ENCODE peak calls at places on chromosome 12, in nine cellular contexts. F is tibial nerve; U is choroid plexus epithelial cell; J is A549; B is kidney epithelial cell; O is CD8-positive, alpha-beta memory T cell; Q is OCI-LY7; H is body of pancreas; Z is gastrocnemius medialis. R is an unnamed sample.

GRCh38 chr12:93979189-93979588 is 169.2 kb upstream of the PLXNC1 start:
- DNase-seq in H (peak), U (peak), F (no peak), O (no peak), J (no peak), B (no peak), Z (no peak), Q (peak), R (peak)

GRCh38 chr12:18430425-18431048 is 169.2 kb downstream of the PIK3C2G start:
- DNase-seq in J (peak), H (peak), F (peak), Q (peak), Z (no peak), U (peak), B (peak), O (no peak), R (peak)

GRCh38 chr12:129622566-129622965 is 281.3 kb downstream of the TMEM132D start:
- DNase-seq in U (no peak), O (no peak), J (no peak), B (no peak), F (no peak), Q (no peak), H (no peak), Z (no peak), R (no peak)

GRCh38 chr12:43063642-43064041 is 474.1 kb upstream of the PRICKLE1 start:
- DNase-seq in U (peak), F (no peak), Q (no peak), J (no peak), Z (no peak), H (no peak), B (peak), O (no peak), R (no peak)

GRCh38 chr12:64609543-64610091 is 678 bp upstream of the RASSF3 start:
- DNase-seq in H (no peak), J (no peak), U (peak), F (no peak), Z (no peak), Q (peak), O (no peak), B (no peak), R (no peak)

GRCh38 chr12:24212496-24212895 is 263.0 kb upstream of the SOX5 start:
- DNase-seq in J (no peak), B (no peak), H (no peak), U (no peak), Z (no peak), O (no peak), Q (no peak), F (no peak), R (no peak)

GRCh38 chr12:51362747-51363342 is 16.4 kb upstream of the CELA1 start:
- DNase-seq in F (no peak), O (no peak), B (no peak), H (no peak), J (no peak), U (no peak), Q (no peak), Z (no peak), R (no peak)

GRCh38 chr12:22860926-22861325 is 236.0 kb downstream of the ETNK1 start:
- DNase-seq in O (no peak), Q (no peak), U (no peak), F (no peak), J (no peak), Z (no peak), H (no peak), B (no peak), R (no peak)

GRCh38 chr12:113766880-113767878 is 198.9 kb downstream of the RBM19 start:
- DNase-seq in U (peak), F (no peak), H (no peak), O (no peak), Z (no peak), B (peak), J (peak), Q (no peak), R (no peak)

GRCh38 chr12:42961395-42961794 is 371.8 kb upstream of the PRICKLE1 start:
- DNase-seq in O (no peak), Q (no peak), U (peak), F (no peak), Z (no peak), H (no peak), J (peak), B (peak), R (no peak)

GRCh38 chr12:95100264-95101190 is 27.1 kb upstream of the NR2C1 start:
- DNase-seq in Z (no peak), Q (no peak), U (no peak), B (no peak), J (no peak), O (no peak), F (no peak), H (no peak), R (no peak)

GRCh38 chr12:10726945-10727344 is 3.8 kb upstream of the YBX3 start:
- DNase-seq in F (no peak), Z (no peak), Q (no peak), U (no peak), H (no peak), O (no peak), B (no peak), J (no peak), R (no peak)

GRCh38 chr12:127280393-127281275 is 986.3 kb upstream of the TMEM132C start:
- DNase-seq in Q (peak), O (peak), Z (no peak), B (no peak), F (no peak), H (peak), J (peak), U (peak), R (peak)

GRCh38 chr12:122880668-122881067 is 15.3 kb downstream of the VPS37B start:
- DNase-seq in U (peak), H (no peak), O (no peak), B (peak), F (no peak), Q (peak), Z (no peak), J (peak), R (no peak)

GRCh38 chr12:47312794-47313426 is 233.2 kb upstream of the AMIGO2 start:
- DNase-seq in O (no peak), H (peak), J (no peak), Z (no peak), B (no peak), U (no peak), F (no peak), Q (peak), R (no peak)

GRCh38 chr12:101172316-101172715 is 37.7 kb downstream of the SLC5A8 start:
- DNase-seq in J (no peak), Q (peak), U (peak), B (no peak), F (no peak), Z (no peak), O (no peak), H (no peak), R (no peak)

GRCh38 chr12:73547421-73547820 is 990.2 kb upstream of the ATXN7L3B start:
- DNase-seq in B (no peak), F (no peak), Q (no peak), H (no peak), J (no peak), O (no peak), U (peak), Z (no peak), R (no peak)

GRCh38 chr12:2960432-2960956 is 1.3 kb downstream of the TEAD4 start:
- DNase-seq in F (no peak), Z (peak), J (peak), U (peak), B (no peak), O (no peak), H (peak), Q (no peak), R (no peak)
- H3K4me3 ChIP-seq in F (peak), Z (peak), J (peak), U (peak), B (peak), O (no peak), H (peak), Q (no peak), R (peak)

DNA sequence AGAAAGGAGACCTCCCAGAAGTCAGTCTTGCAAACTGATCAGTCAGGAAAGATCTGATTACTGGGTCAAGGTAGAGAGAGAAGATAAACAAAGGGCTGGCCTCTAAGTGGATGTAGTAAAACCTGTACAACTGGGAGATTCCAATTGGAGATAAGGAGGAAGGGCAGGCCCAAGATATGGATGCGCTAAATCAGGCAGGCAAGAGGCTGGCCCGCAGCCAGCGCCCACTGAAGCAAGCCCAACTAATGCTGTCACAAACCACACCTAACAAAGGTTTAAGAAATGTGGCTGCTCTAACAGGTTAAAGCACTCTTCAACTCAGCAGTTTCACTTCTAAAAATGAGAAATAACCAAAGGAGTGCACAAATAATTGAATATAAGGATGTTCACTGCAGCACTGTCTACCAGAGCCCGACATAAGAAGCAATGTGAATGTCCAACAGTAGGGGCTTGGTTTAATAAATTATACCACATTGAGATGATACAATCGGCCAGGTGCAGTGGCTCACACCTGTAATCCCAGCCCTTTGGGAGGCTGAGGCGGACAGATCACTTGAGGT is 4.7 kb downstream of the GLTP start:
- DNase-seq in F (no peak), Q (no peak), O (no peak), Z (no peak), J (no peak), U (no peak), B (no peak), H (peak), R (peak)
- H3K4me3 ChIP-seq in F (no peak), Q (no peak), O (no peak), Z (no peak), J (no peak), U (no peak), B (no peak), H (no peak), R (no peak)

DNA sequence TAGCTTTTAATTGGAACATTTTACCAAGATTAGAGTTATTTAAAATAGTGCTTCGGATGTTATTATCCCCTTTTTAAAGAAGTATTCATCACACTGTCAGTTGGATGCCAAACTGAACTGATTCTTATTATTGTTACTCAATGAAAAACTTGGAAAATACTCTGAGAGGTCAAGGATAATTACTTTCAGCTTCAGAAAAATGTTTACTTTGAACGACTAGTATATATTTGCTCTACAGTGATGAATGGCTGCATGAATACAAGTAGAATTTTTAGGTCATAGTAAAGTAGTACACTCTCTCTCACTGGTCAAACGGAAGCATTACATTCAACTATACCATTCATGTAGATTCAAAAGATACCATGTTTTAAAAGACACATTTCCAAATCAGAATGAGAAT is 269.2 kb downstream of the CCDC91 start:
- DNase-seq in Q (no peak), O (no peak), J (no peak), H (no peak), Z (no peak), U (no peak), B (no peak), F (no peak), R (no peak)
- H3K4me3 ChIP-seq in Q (no peak), O (no peak), J (no peak), H (no peak), Z (no peak), U (no peak), B (no peak), F (no peak), R (no peak)

DNA sequence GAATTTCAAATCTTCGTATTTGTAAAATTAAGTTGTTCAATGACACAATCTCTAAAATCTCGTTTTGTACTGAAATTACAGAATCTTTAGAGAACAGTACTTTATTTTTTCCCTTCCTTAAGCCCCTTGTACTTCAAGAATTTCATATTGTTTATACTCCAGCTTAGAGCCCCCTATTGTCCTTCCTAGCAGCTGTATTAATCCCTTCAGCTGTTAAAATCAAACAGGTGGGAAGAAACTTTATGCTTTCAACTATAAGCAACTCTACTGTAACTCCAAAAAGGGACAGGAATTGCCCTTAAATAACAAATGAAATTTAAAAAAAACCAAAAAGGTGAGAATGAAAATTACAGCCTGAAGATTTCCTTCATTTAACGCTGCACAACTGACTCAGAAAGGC is 1.7 kb downstream of the NACA start:
- DNase-seq in O (no peak), Z (no peak), H (no peak), F (no peak), B (no peak), J (no peak), Q (no peak), U (no peak), R (no peak)
- H3K4me3 ChIP-seq in O (peak), Z (peak), H (peak), F (peak), B (peak), J (peak), Q (peak), U (peak), R (peak)

GRCh38 chr12:112013601-112014402 is 576 bp downstream of the ERP29 start:
- DNase-seq in B (peak), J (peak), F (no peak), O (peak), Z (peak), U (peak), H (peak), Q (peak), R (peak)

GRCh38 chr12:112018571-112019237 is 5.5 kb downstream of the ERP29 start:
- DNase-seq in Q (no peak), B (no peak), F (no peak), O (no peak), Z (no peak), H (no peak), J (no peak), U (peak), R (peak)

GRCh38 chr12:112017041-112017440 is 3.8 kb downstream of the ERP29 start:
- DNase-seq in F (no peak), U (no peak), O (no peak), B (no peak), H (no peak), Z (no peak), Q (no peak), J (no peak), R (no peak)

GRCh38 chr12:112012775-112013600 is at the start of the genes ERP29 and TMEM116:
- DNase-seq in B (peak), F (peak), U (peak), Q (peak), J (peak), H (peak), Z (peak), O (peak), R (peak)

GRCh38 chr12:112015938-112016337 is 2.7 kb downstream of the ERP29 start:
- DNase-seq in H (no peak), F (no peak), B (no peak), Z (no peak), U (no peak), J (no peak), O (no peak), Q (no peak), R (no peak)
- H3K4me3 ChIP-seq in H (no peak), F (no peak), B (no peak), Z (no peak), U (no peak), J (no peak), O (no peak), Q (no peak), R (no peak)